ENCODE peak calls at places on chromosome 18, in eight cellular contexts. W is A549, P is right lobe of liver, R is endothelial cell of umbilical vein, Z is adrenal gland, U is heart left ventricle, O is body of pancreas, V is HCT116. K is an unnamed sample.

GRCh38 chr18:70559446-70559845 is 270.6 kb downstream of the SOCS6 start:
- DNase-seq in W (no peak), P (no peak), R (no peak), Z (no peak), U (no peak), O (no peak), V (no peak), K (no peak)

GRCh38 chr18:23798824-23799223 is 109.6 kb downstream of the LAMA3 start:
- DNase-seq in W (no peak), P (no peak), R (no peak), Z (no peak), U (no peak), O (no peak), V (no peak), K (no peak)

GRCh38 chr18:72544092-72544886 is at the start of gene CBLN2:
- DNase-seq in W (peak; percentile 49), P (peak; percentile 51), R (peak; percentile 64), Z (peak; percentile 34), U (no peak), O (peak; percentile 27), V (no peak), K (peak; percentile 59)

GRCh38 chr18:22045221-22045918 is 124.0 kb upstream of the GATA6 start:
- DNase-seq in W (no peak), P (no peak), R (no peak), Z (no peak), U (no peak), O (peak; percentile 85), V (no peak), K (no peak)

GRCh38 chr18:59623456-59624383 is 73.5 kb downstream of the CCBE1 start:
- DNase-seq in W (no peak), P (no peak), R (no peak), Z (peak; percentile 54), U (no peak), O (no peak), V (no peak), K (no peak)

GRCh38 chr18:76475450-76476203 is 19.4 kb downstream of the ZNF516 start:
- DNase-seq in W (no peak), P (no peak), R (no peak), Z (no peak), U (no peak), O (no peak), V (no peak), K (no peak)

GRCh38 chr18:45636110-45636509 is 20.8 kb downstream of the SLC14A2 start:
- DNase-seq in W (no peak), P (no peak), R (no peak), Z (no peak), U (no peak), O (no peak), V (no peak), K (no peak)

GRCh38 chr18:25111382-25112070 is 240.4 kb downstream of the ZNF521 start:
- DNase-seq in W (no peak), P (no peak), R (no peak), Z (no peak), U (no peak), O (no peak), V (no peak), K (no peak)

GRCh38 chr18:28757466-28758008 is 580.6 kb upstream of the CDH2 start:
- DNase-seq in W (no peak), P (no peak), R (no peak), Z (no peak), U (no peak), O (no peak), V (no peak), K (no peak)

GRCh38 chr18:6683112-6683876 is 46.2 kb upstream of the ARHGAP28 start:
- DNase-seq in W (no peak), P (no peak), R (peak; percentile 57), Z (no peak), U (peak; percentile 52), O (no peak), V (no peak), K (peak; percentile 14)

GRCh38 chr18:49754866-49755265 is 58.5 kb downstream of the ACAA2 start:
- DNase-seq in W (no peak), P (no peak), R (no peak), Z (no peak), U (no peak), O (no peak), V (no peak), K (no peak)

GRCh38 chr18:74965682-74966081 is 243.3 kb downstream of the PTGR3 start:
- DNase-seq in W (no peak), P (no peak), R (no peak), Z (no peak), U (no peak), O (no peak), V (no peak), K (no peak)

GRCh38 chr18:11884396-11885030 is 23.6 kb downstream of the MPPE1 start:
- DNase-seq in W (no peak), P (no peak), R (no peak), Z (no peak), U (no peak), O (no peak), V (no peak), K (no peak)

GRCh38 chr18:11883153-11883552 is 25.0 kb downstream of the MPPE1 start:
- DNase-seq in W (no peak), P (no peak), R (peak; percentile 6), Z (no peak), U (no peak), O (no peak), V (no peak), K (no peak)

GRCh38 chr18:11877497-11877896 is 26.3 kb downstream of the CHMP1B start:
- DNase-seq in W (no peak), P (no peak), R (no peak), Z (no peak), U (no peak), O (no peak), V (no peak), K (no peak)

GRCh38 chr18:11885278-11885991 is 22.7 kb downstream of the MPPE1 start:
- DNase-seq in W (no peak), P (peak; percentile 78), R (no peak), Z (no peak), U (no peak), O (peak; percentile 41), V (no peak), K (no peak)

DNA sequence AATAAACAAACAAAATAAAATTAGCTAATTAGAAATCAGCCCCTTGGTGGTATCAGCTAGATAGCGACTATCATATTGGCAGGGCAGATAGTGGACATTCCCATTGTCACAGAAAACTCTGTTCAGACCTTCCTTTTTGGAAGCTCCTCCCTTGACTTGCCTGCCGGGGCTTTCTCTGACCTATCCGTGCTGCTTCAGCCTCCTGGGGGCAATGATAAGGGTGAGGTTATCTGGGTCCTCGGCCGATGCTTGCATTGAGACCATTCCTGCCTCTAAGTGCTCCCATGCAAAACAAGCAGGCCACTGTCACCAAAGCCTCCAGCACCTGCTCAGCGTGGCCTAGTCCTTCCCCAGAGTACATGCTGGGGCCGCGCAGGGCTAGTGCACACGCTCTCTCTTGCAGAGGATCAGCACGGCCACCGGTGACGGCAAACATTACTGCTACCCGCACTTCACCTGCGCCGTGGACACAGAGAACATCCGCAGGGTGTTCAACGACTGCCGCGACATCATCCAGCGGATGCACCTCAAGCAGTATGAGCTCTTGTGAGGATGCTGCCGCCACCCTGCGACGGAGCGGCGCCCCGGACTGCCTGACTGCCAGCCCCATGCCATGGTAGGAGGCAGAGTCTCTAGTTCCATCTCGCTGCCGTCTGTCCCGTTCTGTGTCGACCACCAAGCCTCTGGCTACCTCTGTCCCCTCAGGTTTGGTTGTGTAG is 27.4 kb downstream of the MPPE1 start:
- DNase-seq in W (no peak), P (no peak), R (no peak), Z (no peak), U (no peak), O (no peak), V (no peak), K (peak; percentile 89)
- TF ChIP-seq POLR2A in W (no peak), P (no peak), R (no peak), Z (no peak), U (no peak), O (no peak), V (no peak), K (no peak)

DNA sequence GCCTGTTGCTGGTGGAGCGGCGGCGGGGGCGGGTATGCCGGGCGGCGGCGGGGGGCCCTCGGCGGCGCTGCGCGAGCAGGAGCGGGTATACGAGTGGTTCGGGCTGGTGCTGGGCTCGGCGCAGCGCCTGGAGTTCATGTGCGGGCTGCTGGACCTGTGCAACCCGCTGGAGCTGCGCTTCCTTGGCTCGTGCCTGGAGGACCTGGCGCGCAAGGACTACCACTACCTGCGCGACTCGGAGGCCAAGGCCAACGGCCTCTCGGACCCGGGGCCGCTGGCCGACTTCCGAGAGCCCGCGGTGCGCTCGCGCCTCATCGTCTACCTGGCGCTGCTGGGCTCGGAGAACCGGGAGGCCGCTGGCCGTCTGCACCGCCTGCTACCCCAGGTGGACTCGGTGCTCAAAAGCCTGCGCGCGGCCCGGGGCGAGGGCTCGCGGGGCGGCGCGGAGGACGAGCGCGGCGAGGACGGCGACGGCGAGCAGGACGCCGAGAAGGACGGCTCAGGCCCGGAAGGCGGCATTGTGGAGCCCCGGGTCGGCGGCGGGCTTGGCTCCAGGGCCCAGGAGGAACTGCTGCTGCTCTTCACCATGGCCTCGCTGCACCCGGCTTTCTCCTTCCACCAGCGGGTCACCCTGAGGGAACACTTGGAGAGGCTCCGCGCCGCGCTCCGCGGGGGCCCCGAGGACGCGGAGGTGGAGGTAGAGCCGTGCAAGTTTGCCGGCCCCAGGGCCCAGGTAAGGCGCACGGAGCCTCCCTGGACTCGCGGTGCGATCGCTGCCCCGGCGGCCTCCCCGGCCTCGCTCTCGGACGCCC is 1.0 kb downstream of the ZCCHC2 start:
- DNase-seq in W (peak; percentile 6), P (peak; percentile 56), R (peak; percentile 53), Z (peak; percentile 67), U (peak; percentile 46), O (peak; percentile 70), V (no peak), K (peak; percentile 87)
- TF ChIP-seq POLR2A in W (no peak), P (no peak), R (no peak), Z (no peak), U (no peak), O (peak; percentile 26), V (no peak), K (no peak)

GRCh38 chr18:3455938-3456685 is 6.1 kb downstream of the TGIF1 start:
- DNase-seq in W (no peak), P (no peak), R (no peak), Z (no peak), U (no peak), O (peak; percentile 27), V (no peak), K (no peak)
- TF ChIP-seq POLR2A in W (no peak), P (peak; percentile 77), R (no peak), Z (no peak), U (no peak), O (peak; percentile 66), V (no peak), K (peak; percentile 7)

DNA sequence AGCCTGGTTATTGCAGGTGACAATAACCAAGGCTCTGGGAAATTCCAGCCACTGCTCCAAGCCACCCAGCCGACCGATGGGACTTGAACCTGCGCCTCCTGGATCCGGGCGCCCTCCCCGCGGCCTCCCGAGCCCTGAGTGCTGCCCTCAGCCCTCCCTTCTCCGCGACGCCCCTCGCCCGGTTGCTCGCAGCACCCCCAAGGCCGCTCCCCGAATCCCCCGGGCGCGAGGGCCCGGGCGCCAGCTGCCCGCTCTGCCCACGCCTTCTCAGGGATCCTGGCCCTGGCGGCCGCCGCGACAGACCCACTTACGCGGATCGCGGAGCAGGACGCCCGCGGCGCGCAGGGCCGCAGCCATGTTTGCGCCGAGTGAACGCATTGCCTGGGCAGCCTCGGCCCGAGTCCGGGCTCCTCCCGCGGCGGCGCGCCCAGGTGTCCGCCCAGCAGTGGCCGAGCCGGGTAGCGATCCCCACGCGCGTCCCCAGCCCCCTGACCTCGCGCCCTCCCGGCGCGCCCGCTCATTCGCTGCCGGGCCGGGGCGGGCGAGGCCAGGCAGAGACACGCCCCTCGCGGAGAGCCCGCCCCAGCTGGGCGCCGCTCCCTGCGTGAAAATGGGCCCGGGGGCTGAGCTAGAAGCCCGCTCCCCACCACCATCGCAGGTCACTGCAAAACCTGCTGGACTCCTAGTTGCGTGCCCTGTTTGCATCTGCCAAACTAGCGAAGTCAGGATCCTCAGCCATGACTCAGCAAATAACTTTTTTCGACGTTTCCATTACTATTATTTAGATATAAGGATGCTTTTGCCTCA is at the start of gene FECH:
- DNase-seq in W (peak; percentile 40), P (peak; percentile 91), R (peak; percentile 76), Z (peak; percentile 80), U (peak; percentile 88), O (peak; percentile 84), V (peak; percentile 12), K (peak; percentile 93)
- TF ChIP-seq POLR2A in W (peak; percentile 82), P (peak; percentile 93), R (peak; percentile 74), Z (peak; percentile 82), U (peak; percentile 96), O (peak; percentile 84), V (peak; percentile 62), K (peak; percentile 95)